ENCODE peak calls at places on chromosomes 5 and 9, in seven cellular contexts. O is T-helper 9 cell; Y is HCEC 1CT; E is endothelial cell of umbilical vein; D is stimulated activated CD8-positive, alpha-beta memory T cell treated with anti-CD3 and anti-CD28 coated beads, Interleukin-2, amount 100 ng/mL, for 1 hour; H is body of pancreas; R is T47D. L is an unnamed sample.

GRCh38 chr5:179237770-179238627 is 107.3 kb downstream of the ADAMTS2 start:
- DNase-seq in O (no peak), Y (no peak), E (no peak), D (no peak), H (no peak), R (no peak), L (peak)

GRCh38 chr9:131708613-131709002 is 31.3 kb downstream of the RAPGEF1 start:
- DNase-seq in O (no peak), Y (no peak), E (no peak), D (no peak), H (no peak), R (no peak), L (no peak)

GRCh38 chr9:132019702-132020101 is 60.0 kb downstream of the MED27 start:
- DNase-seq in O (no peak), Y (no peak), E (no peak), D (no peak), H (no peak), R (no peak), L (no peak)

GRCh38 chr5:12566441-12566840 is 662.2 kb upstream of the CTNND2 start:
- DNase-seq in O (no peak), Y (no peak), E (no peak), D (no peak), H (no peak), R (no peak), L (no peak)

GRCh38 chr5:89930591-89931383 is 478.8 kb downstream of the CETN3 start:
- DNase-seq in O (no peak), Y (peak), E (peak), D (no peak), H (no peak), R (no peak), L (no peak)

GRCh38 chr5:115838885-115839518 is 2.4 kb downstream of the ATG12 start:
- DNase-seq in O (no peak), Y (peak), E (peak), D (no peak), H (no peak), R (no peak), L (peak)

GRCh38 chr9:136994180-136994884 is 2.0 kb downstream of the CLIC3 start:
- DNase-seq in O (no peak), Y (no peak), E (no peak), D (no peak), H (no peak), R (peak), L (no peak)

GRCh38 chr5:40074801-40075200 is 604.9 kb upstream of the PTGER4 start:
- DNase-seq in O (no peak), Y (no peak), E (no peak), D (no peak), H (no peak), R (no peak), L (no peak)

GRCh38 chr5:142900926-142901325 is 130.7 kb downstream of the ARHGAP26 start:
- DNase-seq in O (no peak), Y (peak), E (no peak), D (no peak), H (no peak), R (no peak), L (no peak)

GRCh38 chr9:35910613-35911488 is 1.6 kb downstream of the SPAAR start:
- DNase-seq in O (peak), Y (peak), E (peak), D (no peak), H (peak), R (peak), L (peak)

GRCh38 chr5:167796636-167797035 is 494.8 kb upstream of the WWC1 start:
- DNase-seq in O (no peak), Y (no peak), E (no peak), D (no peak), H (no peak), R (no peak), L (no peak)

GRCh38 chr5:79985288-79985687 is 5.8 kb downstream of the MTX3 start:
- DNase-seq in O (no peak), Y (no peak), E (no peak), D (no peak), H (no peak), R (no peak), L (no peak)

GRCh38 chr5:141866111-141866510 is 12.1 kb downstream of the PCDH1 start:
- DNase-seq in O (no peak), Y (no peak), E (no peak), D (no peak), H (peak), R (peak), L (peak)

GRCh38 chr5:34012791-34013190 is 4.9 kb upstream of the AMACR start:
- DNase-seq in O (no peak), Y (no peak), E (peak), D (no peak), H (peak), R (no peak), L (no peak)

GRCh38 chr9:117096138-117096537 is 318.7 kb downstream of the ASTN2 start:
- DNase-seq in O (no peak), Y (no peak), E (no peak), D (no peak), H (no peak), R (no peak), L (no peak)

GRCh38 chr5:150148408-150148927 is 7.2 kb downstream of the PDGFRB start:
- DNase-seq in O (no peak), Y (no peak), E (no peak), D (no peak), H (no peak), R (no peak), L (no peak)

GRCh38 chr9:93099551-93100264 is 3.7 kb downstream of the CARD19 start:
- DNase-seq in O (no peak), Y (no peak), E (no peak), D (no peak), H (peak), R (no peak), L (peak)

GRCh38 chr5:179180921-179181645 is 120.9 kb downstream of the ZNF354C start:
- DNase-seq in O (no peak), Y (no peak), E (no peak), D (no peak), H (no peak), R (no peak), L (peak)

GRCh38 chr5:132947661-132948060 is 15.8 kb downstream of the AFF4 start:
- DNase-seq in O (no peak), Y (peak), E (peak), D (no peak), H (no peak), R (no peak), L (no peak)

GRCh38 chr5:178473858-178474257 is 116.3 kb downstream of the COL23A1 start:
- DNase-seq in O (no peak), Y (no peak), E (no peak), D (no peak), H (no peak), R (no peak), L (no peak)

GRCh38 chr9:99076483-99077171 is 28.3 kb upstream of the TGFBR1 start:
- DNase-seq in O (peak), Y (no peak), E (no peak), D (peak), H (no peak), R (no peak), L (no peak)

GRCh38 chr5:26690511-26690910 is 347.9 kb downstream of the CDH9 start:
- DNase-seq in O (no peak), Y (no peak), E (no peak), D (no peak), H (no peak), R (no peak), L (no peak)

GRCh38 chr9:136700959-136701664 is 11.3 kb upstream of the DIPK1B start:
- DNase-seq in O (peak), Y (no peak), E (no peak), D (peak), H (peak), R (no peak), L (peak)

GRCh38 chr9:133692364-133692985 is 45.7 kb downstream of the SARDH start:
- DNase-seq in O (no peak), Y (no peak), E (no peak), D (no peak), H (no peak), R (no peak), L (peak)

GRCh38 chr5:14777187-14777586 is 94.4 kb downstream of the ANKH start:
- DNase-seq in O (no peak), Y (no peak), E (no peak), D (no peak), H (no peak), R (no peak), L (no peak)

GRCh38 chr5:134525687-134526482 is 415 bp downstream of the JADE2 start:
- DNase-seq in O (peak), Y (peak), E (peak), D (peak), H (peak), R (peak), L (peak)

GRCh38 chr5:135883441-135883840 is 12.2 kb downstream of the IL9 start:
- DNase-seq in O (no peak), Y (no peak), E (no peak), D (no peak), H (no peak), R (no peak), L (no peak)

GRCh38 chr5:180639743-180640300 is 9.6 kb downstream of the FLT4 start:
- DNase-seq in O (no peak), Y (no peak), E (no peak), D (no peak), H (no peak), R (no peak), L (peak)

GRCh38 chr9:137046094-137046787 is at the start of gene NPDC1:
- DNase-seq in O (peak), Y (peak), E (peak), D (peak), H (peak), R (peak), L (peak)

GRCh38 chr9:135329571-135330306 is 149.8 kb upstream of the PPP1R26 start:
- DNase-seq in O (no peak), Y (no peak), E (no peak), D (no peak), H (no peak), R (no peak), L (peak)

GRCh38 chr5:61409568-61409967 is 77.5 kb downstream of the ZSWIM6 start:
- DNase-seq in O (no peak), Y (peak), E (peak), D (no peak), H (no peak), R (no peak), L (no peak)

L was measured in kidney.